ENCODE peak calls at places on chromosomes 13 and 19, in eight cellular contexts. One of them, this sample, is unnamed.

GRCh38 chr19:40274585-40275544 is 10.3 kb downstream of the AKT2 start:
- DNase-seq in AG04449: no peak
- DNase-seq in progenitor cell of endocrine pancreas: no peak
- DNase-seq in nephron progenitor cell: no peak
- DNase-seq in heart right ventricle: no peak
- DNase-seq in pancreas: no peak
- DNase-seq in stomach: no peak
- DNase-seq in GM12864: no peak
- DNase-seq in this sample: no peak

GRCh38 chr19:13036366-13036976 is 41.2 kb downstream of the NFIX start:
- DNase-seq in AG04449: no peak
- DNase-seq in progenitor cell of endocrine pancreas: no peak
- DNase-seq in nephron progenitor cell: no peak
- DNase-seq in heart right ventricle: no peak
- DNase-seq in pancreas: no peak
- DNase-seq in GM12864: no peak
- DNase-seq in stomach: peak
- DNase-seq in this sample: no peak

GRCh38 chr19:34314437-34315313 is 50.3 kb upstream of the GPI start:
- DNase-seq in GM12864: no peak
- DNase-seq in AG04449: no peak
- DNase-seq in heart right ventricle: no peak
- DNase-seq in pancreas: no peak
- DNase-seq in stomach: no peak
- DNase-seq in progenitor cell of endocrine pancreas: no peak
- DNase-seq in nephron progenitor cell: no peak
- DNase-seq in this sample: no peak

GRCh38 chr13:97127842-97128241 is 94.3 kb upstream of the MBNL2 start:
- DNase-seq in heart right ventricle: no peak
- DNase-seq in progenitor cell of endocrine pancreas: no peak
- DNase-seq in stomach: no peak
- DNase-seq in AG04449: no peak
- DNase-seq in nephron progenitor cell: no peak
- DNase-seq in pancreas: no peak
- DNase-seq in GM12864: no peak
- DNase-seq in this sample: no peak

GRCh38 chr13:51246411-51247298 is 24.5 kb downstream of the FAM124A start:
- DNase-seq in AG04449: no peak
- DNase-seq in stomach: no peak
- DNase-seq in progenitor cell of endocrine pancreas: no peak
- DNase-seq in GM12864: no peak
- DNase-seq in heart right ventricle: peak
- DNase-seq in pancreas: no peak
- DNase-seq in nephron progenitor cell: no peak
- DNase-seq in this sample: no peak

GRCh38 chr19:53525922-53526321 is 12.0 kb upstream of the ZNF331 start:
- DNase-seq in AG04449: no peak
- DNase-seq in GM12864: no peak
- DNase-seq in nephron progenitor cell: no peak
- DNase-seq in progenitor cell of endocrine pancreas: no peak
- DNase-seq in pancreas: no peak
- DNase-seq in heart right ventricle: no peak
- DNase-seq in stomach: no peak
- DNase-seq in this sample: no peak

GRCh38 chr19:16295071-16295470 is 29.6 kb upstream of the KLF2 start:
- DNase-seq in pancreas: no peak
- DNase-seq in heart right ventricle: no peak
- DNase-seq in stomach: no peak
- DNase-seq in nephron progenitor cell: no peak
- DNase-seq in progenitor cell of endocrine pancreas: no peak
- DNase-seq in GM12864: no peak
- DNase-seq in AG04449: no peak
- DNase-seq in this sample: no peak

GRCh38 chr13:38415233-38415632 is 65.6 kb downstream of the UFM1 start:
- DNase-seq in nephron progenitor cell: no peak
- DNase-seq in AG04449: no peak
- DNase-seq in GM12864: peak
- DNase-seq in stomach: no peak
- DNase-seq in pancreas: no peak
- DNase-seq in progenitor cell of endocrine pancreas: no peak
- DNase-seq in heart right ventricle: no peak
- DNase-seq in this sample: peak

DNA sequence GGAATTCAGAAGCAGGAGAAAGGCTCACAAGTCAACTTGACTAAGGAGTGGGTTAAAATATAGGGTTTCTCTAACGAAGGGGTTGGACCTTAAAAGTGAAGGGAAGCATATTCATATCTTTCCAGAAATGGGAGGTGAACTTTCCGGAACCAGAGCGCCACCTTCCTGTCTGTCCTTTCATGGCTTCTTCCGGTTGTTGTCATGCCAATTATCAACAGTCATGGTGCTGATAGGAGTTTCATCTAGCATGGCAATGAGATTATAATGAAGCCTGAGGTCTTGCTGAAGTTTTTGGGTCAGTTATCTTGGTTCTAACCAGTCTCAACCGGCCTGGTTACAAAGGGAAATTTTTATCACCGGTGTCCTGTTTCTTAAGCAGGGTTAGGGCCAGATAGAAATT is 162.9 kb upstream of the NBEA start:
- DNase-seq in stomach: no peak
- DNase-seq in GM12864: no peak
- DNase-seq in nephron progenitor cell: no peak
- DNase-seq in pancreas: no peak
- DNase-seq in progenitor cell of endocrine pancreas: no peak
- DNase-seq in AG04449: no peak
- DNase-seq in heart right ventricle: no peak
- DNase-seq in this sample: no peak
- TF ChIP-seq CTCF in stomach: no peak
- TF ChIP-seq CTCF in GM12864: no peak
- TF ChIP-seq CTCF in nephron progenitor cell: no peak
- TF ChIP-seq CTCF in pancreas: no peak
- TF ChIP-seq CTCF in progenitor cell of endocrine pancreas: no peak
- TF ChIP-seq CTCF in AG04449: no peak
- TF ChIP-seq CTCF in heart right ventricle: no peak
- TF ChIP-seq CTCF in this sample: peak

DNA sequence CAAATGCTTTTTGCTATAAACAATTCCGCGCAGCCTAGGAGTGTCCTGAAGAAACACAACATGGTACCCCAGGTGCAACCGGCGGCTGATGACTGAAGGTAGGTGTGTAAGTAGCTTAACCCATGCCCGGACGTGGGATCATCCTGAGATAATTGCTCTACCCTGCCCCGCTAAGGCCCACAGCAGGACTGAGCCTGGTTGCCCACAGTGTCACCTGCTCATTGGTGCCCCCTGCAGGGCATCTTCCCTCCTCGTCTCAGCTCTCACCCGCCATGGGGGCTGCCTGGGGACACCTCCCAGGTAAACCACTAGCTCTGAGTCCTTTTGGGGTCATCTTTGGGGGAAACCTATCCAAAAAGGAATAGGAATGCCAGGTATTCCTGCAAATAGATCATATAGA is 22.3 kb downstream of the TMEM161A start:
- DNase-seq in progenitor cell of endocrine pancreas: no peak
- DNase-seq in heart right ventricle: peak
- DNase-seq in GM12864: peak
- DNase-seq in nephron progenitor cell: peak
- DNase-seq in pancreas: peak
- DNase-seq in AG04449: no peak
- DNase-seq in stomach: peak
- DNase-seq in this sample: no peak
- TF ChIP-seq CTCF in progenitor cell of endocrine pancreas: peak
- TF ChIP-seq CTCF in heart right ventricle: peak
- TF ChIP-seq CTCF in GM12864: peak
- TF ChIP-seq CTCF in nephron progenitor cell: peak
- TF ChIP-seq CTCF in pancreas: no peak
- TF ChIP-seq CTCF in AG04449: peak
- TF ChIP-seq CTCF in stomach: no peak
- TF ChIP-seq CTCF in this sample: peak

DNA sequence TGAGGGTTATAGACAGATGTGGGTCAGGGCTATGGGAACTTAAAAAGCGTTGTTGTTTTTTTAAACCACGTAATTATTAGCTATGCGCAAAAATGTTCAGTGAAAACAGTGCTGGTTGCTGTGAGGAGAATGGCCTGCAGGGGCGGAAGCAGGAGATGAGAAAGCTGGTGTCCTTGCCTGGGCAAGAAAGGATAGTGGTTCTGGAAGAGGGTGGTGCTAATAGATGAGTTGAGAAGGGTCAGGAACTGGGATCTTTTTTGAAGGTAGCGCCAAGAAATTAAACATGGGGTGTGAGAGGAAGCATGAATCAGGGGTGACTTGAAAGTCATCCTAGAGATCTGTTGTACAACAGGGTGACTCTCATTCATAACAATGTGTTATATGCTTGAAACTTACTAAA is 4.8 kb upstream of the SMG9 start:
- DNase-seq in pancreas: no peak
- DNase-seq in stomach: no peak
- DNase-seq in nephron progenitor cell: no peak
- DNase-seq in heart right ventricle: no peak
- DNase-seq in AG04449: no peak
- DNase-seq in progenitor cell of endocrine pancreas: no peak
- DNase-seq in GM12864: no peak
- DNase-seq in this sample: peak
- TF ChIP-seq CTCF in pancreas: no peak
- TF ChIP-seq CTCF in stomach: no peak
- TF ChIP-seq CTCF in nephron progenitor cell: no peak
- TF ChIP-seq CTCF in heart right ventricle: no peak
- TF ChIP-seq CTCF in AG04449: peak
- TF ChIP-seq CTCF in progenitor cell of endocrine pancreas: peak
- TF ChIP-seq CTCF in GM12864: peak
- TF ChIP-seq CTCF in this sample: peak

GRCh38 chr19:2809387-2810140 is 10.1 kb upstream of the ZNF554 start:
- DNase-seq in AG04449: no peak
- DNase-seq in heart right ventricle: no peak
- DNase-seq in GM12864: no peak
- DNase-seq in progenitor cell of endocrine pancreas: no peak
- DNase-seq in stomach: no peak
- DNase-seq in nephron progenitor cell: no peak
- DNase-seq in pancreas: no peak
- DNase-seq in this sample: no peak

GRCh38 chr19:2811221-2811722 is 8.4 kb upstream of the ZNF554 start:
- DNase-seq in pancreas: no peak
- DNase-seq in heart right ventricle: no peak
- DNase-seq in AG04449: no peak
- DNase-seq in GM12864: no peak
- DNase-seq in stomach: no peak
- DNase-seq in progenitor cell of endocrine pancreas: no peak
- DNase-seq in nephron progenitor cell: no peak
- DNase-seq in this sample: no peak

GRCh38 chr19:2808129-2808941 is 11.3 kb upstream of the ZNF554 start:
- DNase-seq in stomach: no peak
- DNase-seq in pancreas: no peak
- DNase-seq in AG04449: no peak
- DNase-seq in heart right ventricle: no peak
- DNase-seq in nephron progenitor cell: no peak
- DNase-seq in GM12864: no peak
- DNase-seq in progenitor cell of endocrine pancreas: no peak
- DNase-seq in this sample: no peak

GRCh38 chr19:2811735-2812413 is 7.8 kb upstream of the ZNF554 start:
- DNase-seq in pancreas: no peak
- DNase-seq in nephron progenitor cell: no peak
- DNase-seq in GM12864: no peak
- DNase-seq in heart right ventricle: no peak
- DNase-seq in stomach: no peak
- DNase-seq in AG04449: no peak
- DNase-seq in progenitor cell of endocrine pancreas: no peak
- DNase-seq in this sample: no peak

DNA sequence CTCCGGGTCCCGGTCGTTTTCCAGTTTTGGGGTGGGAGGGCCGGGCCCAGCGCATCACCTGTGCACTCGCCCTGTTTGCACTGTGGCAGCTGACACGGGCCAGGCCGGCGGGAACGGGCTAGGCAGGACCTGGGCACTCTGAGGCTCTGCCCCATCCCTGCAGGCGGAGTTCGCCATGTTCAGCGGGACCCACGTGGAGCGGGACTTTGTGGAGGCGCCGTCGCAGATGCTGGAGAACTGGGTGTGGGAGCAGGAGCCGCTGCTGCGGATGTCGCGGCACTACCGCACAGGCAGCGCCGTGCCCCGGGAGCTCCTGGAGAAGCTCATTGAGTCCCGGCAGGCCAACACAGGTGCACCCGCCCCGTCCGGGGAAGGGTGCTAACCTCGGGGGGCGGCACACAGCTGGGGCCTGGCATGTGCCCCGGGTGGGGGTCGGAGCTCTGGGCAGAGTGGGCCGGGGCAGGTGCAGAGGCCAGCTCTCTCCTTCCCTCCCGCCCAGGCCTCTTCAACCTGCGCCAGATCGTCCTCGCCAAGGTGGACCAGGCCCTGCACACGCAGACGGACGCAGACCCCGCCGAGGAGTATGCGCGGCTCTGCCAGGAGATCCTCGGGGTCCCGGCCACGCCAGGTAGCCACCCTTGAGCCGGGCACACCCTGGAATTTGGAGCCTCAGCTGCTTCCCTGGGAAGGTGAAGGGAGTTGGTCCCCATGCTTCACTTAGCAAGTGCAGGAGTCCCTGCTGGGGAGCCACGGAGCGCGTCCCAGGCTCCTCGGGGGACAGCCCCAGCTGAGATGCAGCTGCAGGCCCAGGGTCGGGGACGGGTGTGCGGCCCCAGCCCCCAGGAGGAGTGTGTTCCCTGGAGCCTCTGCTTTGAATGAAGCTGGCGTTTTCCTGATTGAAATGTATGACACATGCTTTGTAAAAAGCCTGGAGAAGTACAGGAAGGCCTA is 9.3 kb upstream of the ZNF554 start:
- DNase-seq in GM12864: no peak
- DNase-seq in pancreas: no peak
- DNase-seq in AG04449: no peak
- DNase-seq in stomach: no peak
- DNase-seq in heart right ventricle: no peak
- DNase-seq in nephron progenitor cell: no peak
- DNase-seq in progenitor cell of endocrine pancreas: no peak
- DNase-seq in this sample: no peak
- TF ChIP-seq CTCF in GM12864: no peak
- TF ChIP-seq CTCF in pancreas: no peak
- TF ChIP-seq CTCF in AG04449: no peak
- TF ChIP-seq CTCF in stomach: no peak
- TF ChIP-seq CTCF in heart right ventricle: no peak
- TF ChIP-seq CTCF in nephron progenitor cell: no peak
- TF ChIP-seq CTCF in progenitor cell of endocrine pancreas: no peak
- TF ChIP-seq CTCF in this sample: no peak

DNA sequence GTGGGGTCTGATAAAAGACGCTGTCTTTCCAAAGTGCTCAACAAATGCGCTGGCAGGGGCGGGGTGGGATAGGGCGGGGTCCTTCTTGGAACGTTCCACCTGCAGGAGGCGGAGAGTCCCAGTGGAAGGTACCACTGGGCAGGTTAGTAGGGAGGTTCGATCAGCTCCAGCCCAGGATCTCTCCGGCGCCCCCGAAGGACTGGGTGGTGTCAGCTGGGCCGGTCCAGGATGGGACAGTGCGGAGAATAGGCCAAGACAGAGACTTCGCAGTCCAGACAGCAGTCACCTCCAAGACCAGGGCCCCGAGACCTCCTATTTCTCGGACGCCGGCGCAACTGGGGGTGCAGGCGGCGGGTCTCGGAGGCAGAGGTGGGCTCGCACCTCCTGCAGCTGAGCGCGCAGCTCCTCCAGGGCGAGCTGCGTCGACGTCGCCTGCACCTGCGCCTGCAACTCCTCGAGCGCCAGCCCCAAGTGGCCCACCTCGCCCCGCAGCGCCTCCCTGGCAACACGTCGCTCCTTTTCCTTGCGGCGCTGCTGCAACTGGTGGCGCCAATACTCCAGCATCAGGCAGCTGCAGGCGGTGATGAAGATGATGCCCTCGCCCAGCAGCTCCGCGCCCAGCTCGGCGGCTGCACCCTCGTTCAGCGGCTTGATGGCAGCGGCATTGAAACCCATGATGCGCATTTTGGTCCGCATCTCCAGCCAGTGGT is 21.6 kb downstream of the VASP start:
- DNase-seq in heart right ventricle: no peak
- DNase-seq in GM12864: no peak
- DNase-seq in nephron progenitor cell: peak
- DNase-seq in AG04449: no peak
- DNase-seq in progenitor cell of endocrine pancreas: peak
- DNase-seq in pancreas: peak
- DNase-seq in stomach: peak
- DNase-seq in this sample: peak
- TF ChIP-seq CTCF in heart right ventricle: no peak
- TF ChIP-seq CTCF in GM12864: no peak
- TF ChIP-seq CTCF in nephron progenitor cell: no peak
- TF ChIP-seq CTCF in AG04449: no peak
- TF ChIP-seq CTCF in progenitor cell of endocrine pancreas: no peak
- TF ChIP-seq CTCF in pancreas: no peak
- TF ChIP-seq CTCF in stomach: no peak
- TF ChIP-seq CTCF in this sample: peak

This sample was measured in foreskin keratinocyte.